ENCODE peak calls at places on chromosomes 16 and 17, in five cellular contexts. D is PC-9, K is pancreas, N is HFF-Myc, L is transverse colon. J is an unnamed sample.
A peak's percentile ranks its signal among the peaks of the same experiment; 100 is the strongest.

GRCh38 chr17:75707096-75707720 is 14.1 kb upstream of the ITGB4 start:
- DNase-seq in D (peak; percentile 95), K (no peak), N (no peak), L (no peak), J (peak; percentile 74)

GRCh38 chr17:44758414-44759095 is at the start of gene ADAM11:
- DNase-seq in D (no peak), K (no peak), N (no peak), L (no peak), J (no peak)

GRCh38 chr17:34706029-34706428 is 126.6 kb downstream of the TMEM132E start:
- DNase-seq in D (peak; percentile 13), K (no peak), N (no peak), L (no peak), J (peak; percentile 10)

GRCh38 chr17:47316316-47316715 is 7.4 kb upstream of the EFCAB13 start:
- DNase-seq in D (no peak), K (no peak), N (no peak), L (no peak), J (peak; percentile 55)

GRCh38 chr17:3976675-3977171 is 12.5 kb upstream of the ATP2A3 start:
- DNase-seq in D (peak; percentile 20), K (peak; percentile 91), N (no peak), L (peak; percentile 93), J (no peak)

GRCh38 chr17:64423881-64424280 is 25.0 kb upstream of the MILR1 start:
- DNase-seq in D (no peak), K (no peak), N (no peak), L (no peak), J (peak; percentile 28)

GRCh38 chr17:14715531-14715930 is 414.6 kb downstream of the HS3ST3B1 start:
- DNase-seq in D (no peak), K (no peak), N (no peak), L (no peak), J (peak; percentile 61)

GRCh38 chr17:42571435-42572225 is 4.7 kb downstream of the MLX start:
- DNase-seq in D (no peak), K (no peak), N (no peak), L (peak; percentile 6), J (no peak)

GRCh38 chr17:75791251-75791650 is 6.6 kb downstream of the UNK start:
- DNase-seq in D (no peak), K (no peak), N (no peak), L (no peak), J (no peak)

GRCh38 chr16:8959921-8960787 is 3.6 kb downstream of the USP7 start:
- DNase-seq in D (no peak), K (no peak), N (no peak), L (no peak), J (peak; percentile 46)

GRCh38 chr16:1532081-1532760 is 1.2 kb upstream of the TMEM204 start:
- DNase-seq in D (no peak), K (no peak), N (no peak), L (peak; percentile 52), J (no peak)
- H3K4me3 ChIP-seq in D (no peak overlapping the region), K (no peak overlapping the region), N (peak overlapping the region; percentile 85), L (no peak overlapping the region), J (no peak overlapping the region)

DNA sequence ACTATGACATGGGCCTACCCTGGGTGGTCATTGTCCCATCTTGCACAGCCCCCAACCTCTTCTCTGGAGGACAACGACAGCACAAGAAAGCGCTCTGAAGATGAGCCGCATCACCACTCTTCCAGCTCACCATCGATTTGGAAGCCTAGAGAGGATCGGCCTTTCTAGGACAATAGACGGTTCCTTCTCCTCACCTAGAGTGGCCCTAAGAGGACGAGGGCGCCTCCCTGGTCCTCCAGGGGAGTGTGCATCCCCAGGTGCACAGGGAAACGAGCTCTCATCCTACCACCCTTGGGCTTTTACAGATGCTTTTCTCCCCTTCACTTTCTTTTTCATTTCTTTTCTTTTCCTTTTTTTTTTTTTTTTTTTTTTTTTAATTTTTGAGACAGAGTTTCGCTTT is 20.3 kb upstream of the SLC52A1 start:
- DNase-seq in D (no peak), K (no peak), N (no peak), L (no peak), J (no peak)
- TF ChIP-seq CTCF in D (no peak), K (no peak), N (no peak), L (no peak), J (no peak)

GRCh38 chr17:27631897-27632725 is 1.1 kb downstream of the LGALS9 start:
- DNase-seq in D (no peak), K (no peak), N (no peak), L (peak; percentile 44), J (no peak)
- H3K4me3 ChIP-seq in D (no peak overlapping the region), K (no peak overlapping the region), N (no peak overlapping the region), L (no peak overlapping the region), J (no peak overlapping the region)

GRCh38 chr17:7220593-7221280 is 999 bp downstream of the ACADVL start:
- DNase-seq in D (peak; percentile 64), K (no peak), N (no peak), L (peak; percentile 77), J (peak; percentile 77)
- TF ChIP-seq CTCF in D (peak; percentile 68), K (no peak), N (peak; percentile 49), L (peak; percentile 28), J (peak; percentile 57)

GRCh38 chr17:48605991-48606891 is 1.5 kb upstream of the HOXB6 start:
- DNase-seq in D (no peak), K (no peak), N (no peak), L (no peak), J (no peak)
- H3K4me3 ChIP-seq in D (no peak overlapping the region), K (no peak overlapping the region), N (no peak overlapping the region), L (no peak overlapping the region), J (no peak overlapping the region)

GRCh38 chr17:78112508-78113471 is 15.8 kb downstream of the TMC6 start:
- DNase-seq in D (peak; percentile 84), K (peak; percentile 97), N (no peak), L (peak; percentile 85), J (peak; percentile 54)
- TF ChIP-seq CTCF in D (peak; percentile 92), K (peak; percentile 98), N (peak; percentile 97), L (peak; percentile 99), J (peak; percentile 93)

J was measured in choroid plexus epithelial cell.